ENCODE peak calls at places on chromosomes 4 and X, in nine cellular contexts. Q is MM.1S, V is keratinocyte, U is mammary epithelial cell, L is PC-3, M is H1, T is neural progenitor cell, F is astrocyte, Z is SK-N-SH. S is an unnamed sample.

GRCh38 chrX:78321809-78322208 is 5.6 kb downstream of the CYSLTR1 start:
- DNase-seq in L (peak), V (no peak), Q (peak), Z (no peak), U (no peak), F (no peak), T (no peak), M (no peak), S (no peak)

GRCh38 chr4:149983931-149984330 is 94.3 kb upstream of the DCLK2 start:
- DNase-seq in F (no peak), Q (no peak), Z (no peak), V (no peak), T (no peak), L (no peak), M (no peak), U (no peak), S (no peak)

GRCh38 chrX:48823029-48823428 is 3.3 kb upstream of the ERAS start:
- DNase-seq in T (no peak), Q (no peak), Z (peak), F (no peak), V (no peak), M (no peak), U (no peak), L (no peak), S (no peak)

GRCh38 chrX:77894921-77895886 is at the start of gene MAGT1:
- DNase-seq in V (peak), M (peak), T (peak), L (peak), Z (peak), Q (peak), F (peak), U (peak), S (peak)

GRCh38 chr4:32002037-32002747 is 1282.0 kb downstream of the PCDH7 start:
- DNase-seq in L (no peak), F (no peak), Z (no peak), M (no peak), V (no peak), Q (no peak), U (no peak), T (no peak), S (no peak)

GRCh38 chr4:118738999-118739690 is 54.0 kb downstream of the METTL14 start:
- DNase-seq in F (no peak), M (no peak), U (no peak), Q (no peak), V (no peak), T (no peak), L (no peak), Z (no peak), S (no peak)

GRCh38 chr4:150297861-150298474 is 219.7 kb downstream of the DCLK2 start:
- DNase-seq in Q (peak), U (peak), Z (peak), M (no peak), T (peak), F (peak), V (no peak), L (peak), S (peak)

GRCh38 chrX:97529801-97530200 is 646.1 kb downstream of the RPA4 start:
- DNase-seq in Z (no peak), U (no peak), M (no peak), L (no peak), V (no peak), F (peak), Q (no peak), T (no peak), S (peak)

GRCh38 chrX:19624754-19625153 is 109.4 kb upstream of the MAP3K15 start:
- DNase-seq in L (peak), T (peak), Q (no peak), U (no peak), Z (no peak), M (no peak), F (no peak), V (no peak), S (no peak)

GRCh38 chrX:82384401-82384800 is 1123.7 kb upstream of the POU3F4 start:
- DNase-seq in T (no peak), M (no peak), Z (no peak), U (no peak), Q (no peak), L (no peak), F (no peak), V (no peak), S (no peak)

GRCh38 chr4:58514299-58514698 is 1404.1 kb upstream of the IGFBP7 start:
- DNase-seq in Z (no peak), Q (no peak), U (no peak), V (no peak), F (no peak), L (peak), T (no peak), M (no peak), S (no peak)

GRCh38 chrX:101252634-101253033 is 33.0 kb downstream of the DRP2 start:
- DNase-seq in L (no peak), M (no peak), T (no peak), V (no peak), F (no peak), Z (no peak), U (no peak), Q (no peak), S (no peak)

GRCh38 chr4:150501019-150501727 is 80.8 kb upstream of the MAB21L2 start:
- DNase-seq in U (peak), M (no peak), Z (no peak), F (peak), T (no peak), L (peak), Q (no peak), V (peak), S (peak)

GRCh38 chr4:86500527-86500926 is 93.6 kb upstream of the PTPN13 start:
- DNase-seq in Z (no peak), Q (no peak), U (no peak), V (no peak), M (no peak), L (peak), T (no peak), F (no peak), S (no peak)

GRCh38 chr4:124191329-124191728 is 521.2 kb downstream of the ANKRD50 start:
- DNase-seq in Q (no peak), U (peak), T (no peak), M (no peak), V (no peak), Z (no peak), F (no peak), L (no peak), S (no peak)

GRCh38 chrX:46715521-46715920 is 43.4 kb downstream of the SLC9A7 start:
- DNase-seq in L (no peak), Q (no peak), T (no peak), U (no peak), Z (no peak), F (no peak), M (no peak), V (no peak), S (no peak)

GRCh38 chrX:29257516-29257915 is 670.3 kb downstream of the IL1RAPL1 start:
- DNase-seq in U (no peak), T (no peak), M (no peak), Q (no peak), L (no peak), V (no peak), Z (no peak), F (peak), S (peak)

GRCh38 chr4:16222957-16223527 is 3.2 kb downstream of the TAPT1 start:
- DNase-seq in V (no peak), L (no peak), U (no peak), Q (no peak), M (no peak), F (no peak), T (no peak), Z (no peak), S (peak)

GRCh38 chrX:46666831-46667230 is 92.1 kb downstream of the SLC9A7 start:
- DNase-seq in L (no peak), V (no peak), M (no peak), F (no peak), Z (no peak), U (no peak), Q (no peak), T (no peak), S (no peak)

GRCh38 chr4:16820304-16820703 is 78.1 kb downstream of the LDB2 start:
- DNase-seq in V (no peak), L (no peak), M (no peak), F (no peak), T (peak), Z (no peak), Q (no peak), U (no peak), S (no peak)

GRCh38 chr4:139984459-139984858 is 169.5 kb downstream of the MAML3 start:
- DNase-seq in V (no peak), U (no peak), Q (no peak), T (no peak), L (no peak), Z (no peak), M (no peak), F (no peak), S (no peak)
- H3K27ac ChIP-seq in V (no peak), U (no peak), Q (no peak), T (no peak), L (no peak), Z (no peak), M (no peak), F (no peak), S (no peak)

GRCh38 chr4:6338175-6338950 is 68.7 kb downstream of the WFS1 start:
- DNase-seq in Q (peak), V (no peak), F (no peak), M (no peak), T (no peak), Z (no peak), L (no peak), U (no peak), S (no peak)
- H2AFZ ChIP-seq in Q (no peak), V (no peak), F (no peak), M (no peak), T (no peak), Z (no peak), L (no peak), U (no peak), S (no peak)

GRCh38 chr4:159248383-159249178 is 145.7 kb downstream of the RAPGEF2 start:
- DNase-seq in Q (no peak), T (no peak), M (no peak), Z (peak), F (peak), L (no peak), U (no peak), V (no peak), S (peak)
- H3K27ac ChIP-seq in Q (no peak), T (no peak), M (no peak), Z (peak), F (no peak), L (no peak), U (no peak), V (no peak), S (no peak)

DNA sequence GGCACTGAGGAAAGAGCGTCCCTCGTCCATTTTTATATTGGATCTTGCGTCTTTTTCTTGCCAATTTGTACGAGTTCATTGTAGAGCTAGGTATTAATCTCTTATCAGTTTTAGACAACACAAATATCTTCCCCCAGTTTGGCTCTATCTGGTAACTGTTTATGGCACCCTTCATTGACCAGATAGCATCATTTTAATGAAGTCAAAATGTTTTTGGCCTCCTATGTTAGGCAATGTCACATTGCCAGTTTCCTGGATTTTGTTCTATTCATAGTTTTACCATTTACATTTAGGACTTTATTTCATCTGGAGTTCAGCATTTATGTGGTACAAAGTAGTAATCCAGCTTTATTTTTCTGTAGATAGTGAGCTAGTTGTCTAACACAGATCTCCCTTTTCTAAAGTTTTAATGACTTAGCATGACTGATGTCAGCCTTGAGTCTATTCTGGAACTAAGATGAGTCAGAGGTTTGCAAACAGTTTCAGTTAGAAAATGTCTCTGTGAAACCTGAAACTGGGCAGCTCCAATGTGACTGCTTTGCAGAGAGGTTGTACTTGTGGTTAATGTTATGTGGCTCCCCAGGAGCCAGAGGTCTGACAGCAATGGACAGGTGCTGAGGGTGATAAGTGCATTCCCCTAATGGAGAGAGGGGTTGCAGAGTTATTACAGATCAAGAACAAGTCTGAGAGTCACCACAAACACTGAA is 5.3 kb upstream of the STBD1 start:
- DNase-seq in Z (no peak), V (no peak), M (no peak), Q (peak), U (peak), F (peak), L (peak), T (no peak), S (peak)
- H2AFZ ChIP-seq in Z (no peak), V (no peak), M (no peak), Q (no peak), U (peak), F (no peak), L (no peak), T (no peak), S (no peak)

GRCh38 chr4:146113171-146113570 is 62.3 kb upstream of the LSM6 start:
- DNase-seq in Z (no peak), L (no peak), U (no peak), T (no peak), F (no peak), V (no peak), Q (no peak), M (no peak), S (no peak)

GRCh38 chr4:146112389-146112788 is 63.1 kb upstream of the LSM6 start:
- DNase-seq in V (no peak), Z (no peak), Q (no peak), L (no peak), F (no peak), U (no peak), M (no peak), T (no peak), S (no peak)

GRCh38 chr4:146107587-146107986 is 67.9 kb upstream of the LSM6 start:
- DNase-seq in M (no peak), Q (no peak), L (no peak), Z (no peak), U (no peak), T (no peak), V (no peak), F (no peak), S (no peak)

GRCh38 chr4:146114066-146114465 is 61.5 kb upstream of the LSM6 start:
- DNase-seq in V (no peak), U (no peak), Z (no peak), Q (no peak), T (no peak), F (no peak), M (no peak), L (no peak), S (no peak)

GRCh38 chr4:146110847-146111485 is 64.6 kb upstream of the LSM6 start:
- DNase-seq in M (no peak), L (no peak), V (no peak), Z (no peak), Q (no peak), T (no peak), U (no peak), F (no peak), S (no peak)
- H3K27ac ChIP-seq in M (no peak), L (no peak), V (no peak), Z (no peak), Q (no peak), T (no peak), U (no peak), F (no peak), S (no peak)

GRCh38 chr4:10962246-10962645 is 277.7 kb upstream of the CLNK start:
- DNase-seq in V (no peak), Q (no peak), L (no peak), M (no peak), F (no peak), Z (no peak), T (no peak), U (no peak), S (no peak)
- H2AFZ ChIP-seq in V (no peak), Q (no peak), L (no peak), M (no peak), F (no peak), Z (no peak), T (no peak), U (no peak), S (no peak)

GRCh38 chrX:39891781-39892180 is 206.0 kb downstream of the BCOR start:
- DNase-seq in Z (no peak), U (peak), V (no peak), T (no peak), F (no peak), Q (peak), M (no peak), L (peak), S (peak)
- H3K27ac ChIP-seq in Z (no peak), U (peak), V (peak), T (no peak), F (no peak), Q (peak), M (no peak), L (no peak), S (no peak)

GRCh38 chr4:184668511-184669114 is 19.1 kb downstream of the PRIMPOL start:
- DNase-seq in U (no peak), Q (peak), L (no peak), F (no peak), V (no peak), M (no peak), T (no peak), Z (no peak), S (no peak)

GRCh38 chr4:184666670-184667069 is 17.1 kb downstream of the PRIMPOL start:
- DNase-seq in Z (no peak), Q (peak), V (no peak), L (no peak), F (no peak), M (no peak), U (no peak), T (no peak), S (no peak)

GRCh38 chr4:184671101-184671500 is 21.6 kb downstream of the PRIMPOL start:
- DNase-seq in T (no peak), U (peak), Q (no peak), F (no peak), V (no peak), Z (no peak), M (no peak), L (no peak), S (no peak)

GRCh38 chr4:184668096-184668495 is 18.6 kb downstream of the PRIMPOL start:
- DNase-seq in T (no peak), Q (no peak), V (no peak), L (no peak), U (no peak), M (no peak), Z (no peak), F (no peak), S (no peak)

DNA sequence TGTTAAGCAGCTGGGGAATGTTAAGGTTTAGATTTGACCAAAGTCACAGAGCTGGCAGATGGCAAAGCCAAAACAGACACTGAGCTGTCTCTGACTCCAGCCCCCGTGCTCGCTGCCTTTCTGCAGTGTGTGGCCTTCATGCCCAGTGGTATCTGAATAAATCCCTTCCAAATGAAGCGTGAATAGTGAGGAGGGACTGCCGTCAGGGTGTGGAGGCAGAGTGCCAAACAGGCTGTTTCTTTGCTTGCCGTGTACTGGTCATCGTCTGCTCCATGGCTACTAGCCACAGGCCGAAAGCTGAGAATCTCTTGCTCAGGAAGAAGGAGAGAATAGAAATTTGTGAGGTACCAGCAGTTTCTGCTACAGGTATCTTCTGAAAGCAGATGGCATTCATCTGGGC is 19.7 kb downstream of the PRIMPOL start:
- DNase-seq in Z (no peak), T (no peak), F (peak), Q (no peak), U (no peak), L (no peak), M (no peak), V (no peak), S (peak)
- H2AFZ ChIP-seq in Z (no peak), T (no peak), F (peak), Q (peak), U (no peak), L (no peak), M (no peak), V (no peak), S (no peak)

GRCh38 chr4:74109894-74110605 is 11.1 kb upstream of the CXCL2 start:
- DNase-seq in L (peak), T (no peak), Q (no peak), M (no peak), F (peak), V (peak), Z (no peak), U (peak), S (peak)
- H3K27ac ChIP-seq in L (peak), T (no peak), Q (no peak), M (no peak), F (peak), V (peak), Z (peak), U (peak), S (peak)

S was measured in fibroblast of lung.